ENCODE peak calls at places on chromosome 9, in eight cellular contexts. One of them, this sample, is unnamed.

GRCh38 chr9:85431396-85432102 is 310.2 kb downstream of the AGTPBP1 start:
- DNase-seq in NCI-H1105 treated with DMSO at 0.1 percent for 48 hours: no peak
- DNase-seq in left lung: no peak
- DNase-seq in T-helper 1 cell: no peak
- DNase-seq in stimulated activated naive CD8-positive, alpha-beta T cell treated with anti-CD3 and anti-CD28 coated beads, Interleukin-15, Interleukin-2, amounts not matched to agents 100 U/mL and 50 U/mL, for 24 hours: no peak
- DNase-seq in ureter: no peak
- DNase-seq in endothelial cell: no peak
- DNase-seq in stimulated activated CD4-positive, alpha-beta T cell treated with anti-CD3 and anti-CD28 coated beads, Interleukin-4, amount 100 ng/mL, for 24 hours: no peak
- DNase-seq in this sample: no peak

GRCh38 chr9:125432715-125433385 is 171.2 kb downstream of the GAPVD1 start:
- DNase-seq in left lung: no peak
- DNase-seq in ureter: no peak
- DNase-seq in NCI-H1105 treated with DMSO at 0.1 percent for 48 hours: no peak
- DNase-seq in stimulated activated naive CD8-positive, alpha-beta T cell treated with anti-CD3 and anti-CD28 coated beads, Interleukin-15, Interleukin-2, amounts not matched to agents 100 U/mL and 50 U/mL, for 24 hours: no peak
- DNase-seq in stimulated activated CD4-positive, alpha-beta T cell treated with anti-CD3 and anti-CD28 coated beads, Interleukin-4, amount 100 ng/mL, for 24 hours: no peak
- DNase-seq in endothelial cell: no peak
- DNase-seq in T-helper 1 cell: no peak
- DNase-seq in this sample: no peak

GRCh38 chr9:34139477-34140146 is 13.1 kb upstream of the DCAF12 start:
- DNase-seq in stimulated activated CD4-positive, alpha-beta T cell treated with anti-CD3 and anti-CD28 coated beads, Interleukin-4, amount 100 ng/mL, for 24 hours: no peak
- DNase-seq in T-helper 1 cell: no peak
- DNase-seq in left lung: no peak
- DNase-seq in NCI-H1105 treated with DMSO at 0.1 percent for 48 hours: no peak
- DNase-seq in stimulated activated naive CD8-positive, alpha-beta T cell treated with anti-CD3 and anti-CD28 coated beads, Interleukin-15, Interleukin-2, amounts not matched to agents 100 U/mL and 50 U/mL, for 24 hours: no peak
- DNase-seq in endothelial cell: no peak
- DNase-seq in ureter: peak; percentile 62
- DNase-seq in this sample: no peak

GRCh38 chr9:85516976-85517637 is 224.6 kb downstream of the AGTPBP1 start:
- DNase-seq in T-helper 1 cell: no peak
- DNase-seq in ureter: no peak
- DNase-seq in endothelial cell: no peak
- DNase-seq in left lung: no peak
- DNase-seq in stimulated activated naive CD8-positive, alpha-beta T cell treated with anti-CD3 and anti-CD28 coated beads, Interleukin-15, Interleukin-2, amounts not matched to agents 100 U/mL and 50 U/mL, for 24 hours: no peak
- DNase-seq in NCI-H1105 treated with DMSO at 0.1 percent for 48 hours: no peak
- DNase-seq in stimulated activated CD4-positive, alpha-beta T cell treated with anti-CD3 and anti-CD28 coated beads, Interleukin-4, amount 100 ng/mL, for 24 hours: no peak
- DNase-seq in this sample: no peak

GRCh38 chr9:115109486-115109885 is 8.5 kb downstream of the TNC start:
- DNase-seq in ureter: no peak
- DNase-seq in left lung: no peak
- DNase-seq in T-helper 1 cell: no peak
- DNase-seq in stimulated activated CD4-positive, alpha-beta T cell treated with anti-CD3 and anti-CD28 coated beads, Interleukin-4, amount 100 ng/mL, for 24 hours: no peak
- DNase-seq in endothelial cell: peak; percentile 13
- DNase-seq in stimulated activated naive CD8-positive, alpha-beta T cell treated with anti-CD3 and anti-CD28 coated beads, Interleukin-15, Interleukin-2, amounts not matched to agents 100 U/mL and 50 U/mL, for 24 hours: no peak
- DNase-seq in NCI-H1105 treated with DMSO at 0.1 percent for 48 hours: no peak
- DNase-seq in this sample: no peak

GRCh38 chr9:4366649-4367330 is 66.9 kb upstream of the GLIS3 start:
- DNase-seq in NCI-H1105 treated with DMSO at 0.1 percent for 48 hours: peak; percentile 80
- DNase-seq in T-helper 1 cell: no peak
- DNase-seq in endothelial cell: peak; percentile 42
- DNase-seq in stimulated activated CD4-positive, alpha-beta T cell treated with anti-CD3 and anti-CD28 coated beads, Interleukin-4, amount 100 ng/mL, for 24 hours: peak; percentile 30
- DNase-seq in stimulated activated naive CD8-positive, alpha-beta T cell treated with anti-CD3 and anti-CD28 coated beads, Interleukin-15, Interleukin-2, amounts not matched to agents 100 U/mL and 50 U/mL, for 24 hours: peak; percentile 39
- DNase-seq in ureter: no peak
- DNase-seq in left lung: no peak
- DNase-seq in this sample: peak; percentile 64

GRCh38 chr9:75184471-75184870 is 96.2 kb downstream of the OSTF1 start:
- DNase-seq in NCI-H1105 treated with DMSO at 0.1 percent for 48 hours: no peak
- DNase-seq in left lung: no peak
- DNase-seq in endothelial cell: no peak
- DNase-seq in T-helper 1 cell: no peak
- DNase-seq in stimulated activated naive CD8-positive, alpha-beta T cell treated with anti-CD3 and anti-CD28 coated beads, Interleukin-15, Interleukin-2, amounts not matched to agents 100 U/mL and 50 U/mL, for 24 hours: no peak
- DNase-seq in ureter: no peak
- DNase-seq in stimulated activated CD4-positive, alpha-beta T cell treated with anti-CD3 and anti-CD28 coated beads, Interleukin-4, amount 100 ng/mL, for 24 hours: no peak
- DNase-seq in this sample: no peak

GRCh38 chr9:69877852-69878507 is 57.4 kb downstream of the CFAP95 start:
- DNase-seq in left lung: no peak
- DNase-seq in ureter: no peak
- DNase-seq in endothelial cell: peak; percentile 8
- DNase-seq in NCI-H1105 treated with DMSO at 0.1 percent for 48 hours: peak; percentile 12
- DNase-seq in stimulated activated naive CD8-positive, alpha-beta T cell treated with anti-CD3 and anti-CD28 coated beads, Interleukin-15, Interleukin-2, amounts not matched to agents 100 U/mL and 50 U/mL, for 24 hours: no peak
- DNase-seq in T-helper 1 cell: no peak
- DNase-seq in stimulated activated CD4-positive, alpha-beta T cell treated with anti-CD3 and anti-CD28 coated beads, Interleukin-4, amount 100 ng/mL, for 24 hours: no peak
- DNase-seq in this sample: no peak

GRCh38 chr9:83649080-83649479 is 26.1 kb downstream of the IDNK start:
- DNase-seq in stimulated activated naive CD8-positive, alpha-beta T cell treated with anti-CD3 and anti-CD28 coated beads, Interleukin-15, Interleukin-2, amounts not matched to agents 100 U/mL and 50 U/mL, for 24 hours: peak; percentile 78
- DNase-seq in stimulated activated CD4-positive, alpha-beta T cell treated with anti-CD3 and anti-CD28 coated beads, Interleukin-4, amount 100 ng/mL, for 24 hours: peak; percentile 77
- DNase-seq in endothelial cell: peak; percentile 82
- DNase-seq in T-helper 1 cell: peak; percentile 49
- DNase-seq in left lung: peak; percentile 91
- DNase-seq in NCI-H1105 treated with DMSO at 0.1 percent for 48 hours: peak; percentile 11
- DNase-seq in ureter: peak; percentile 73
- DNase-seq in this sample: no peak

GRCh38 chr9:89519393-89519805 is 21.5 kb upstream of the SEMA4D start:
- DNase-seq in stimulated activated naive CD8-positive, alpha-beta T cell treated with anti-CD3 and anti-CD28 coated beads, Interleukin-15, Interleukin-2, amounts not matched to agents 100 U/mL and 50 U/mL, for 24 hours: no peak
- DNase-seq in NCI-H1105 treated with DMSO at 0.1 percent for 48 hours: no peak
- DNase-seq in stimulated activated CD4-positive, alpha-beta T cell treated with anti-CD3 and anti-CD28 coated beads, Interleukin-4, amount 100 ng/mL, for 24 hours: no peak
- DNase-seq in left lung: no peak
- DNase-seq in T-helper 1 cell: no peak
- DNase-seq in endothelial cell: no peak
- DNase-seq in ureter: no peak
- DNase-seq in this sample: no peak

This sample was measured in esophagus muscularis mucosa.